ENCODE peak calls at places on chromosome 10, in nine cellular contexts. One of them, this sample, is unnamed.

GRCh38 chr10:62441953-62442352 is 67.8 kb downstream of the ZNF365 start:
- DNase-seq in A549: no peak
- DNase-seq in heart right ventricle: no peak
- DNase-seq in H9: no peak
- DNase-seq in tibial nerve: no peak
- DNase-seq in Calu3: no peak
- DNase-seq in neural progenitor cell: no peak
- DNase-seq in cardiac muscle cell: no peak
- DNase-seq in cardiac fibroblast: no peak
- DNase-seq in this sample: no peak

GRCh38 chr10:90985301-90985700 is 64.4 kb upstream of the ANKRD1 start:
- DNase-seq in Calu3: no peak
- DNase-seq in neural progenitor cell: no peak
- DNase-seq in H9: no peak
- DNase-seq in A549: no peak
- DNase-seq in cardiac fibroblast: no peak
- DNase-seq in cardiac muscle cell: no peak
- DNase-seq in tibial nerve: no peak
- DNase-seq in heart right ventricle: no peak
- DNase-seq in this sample: no peak

GRCh38 chr10:15805395-15806058 is 54.8 kb downstream of the MINDY3 start:
- DNase-seq in H9: no peak
- DNase-seq in Calu3: no peak
- DNase-seq in heart right ventricle: no peak
- DNase-seq in cardiac muscle cell: no peak
- DNase-seq in tibial nerve: no peak
- DNase-seq in A549: no peak
- DNase-seq in cardiac fibroblast: no peak
- DNase-seq in neural progenitor cell: no peak
- DNase-seq in this sample: no peak

GRCh38 chr10:46020871-46021553 is 9.4 kb downstream of the NCOA4 start:
- DNase-seq in Calu3: no peak
- DNase-seq in A549: no peak
- DNase-seq in tibial nerve: no peak
- DNase-seq in cardiac fibroblast: peak; percentile 93
- DNase-seq in cardiac muscle cell: peak; percentile 92
- DNase-seq in neural progenitor cell: no peak
- DNase-seq in H9: no peak
- DNase-seq in heart right ventricle: no peak
- DNase-seq in this sample: no peak

GRCh38 chr10:80701706-80702105 is 164.0 kb downstream of the SH2D4B start:
- DNase-seq in neural progenitor cell: no peak
- DNase-seq in tibial nerve: no peak
- DNase-seq in heart right ventricle: no peak
- DNase-seq in cardiac fibroblast: no peak
- DNase-seq in cardiac muscle cell: no peak
- DNase-seq in A549: no peak
- DNase-seq in Calu3: no peak
- DNase-seq in H9: no peak
- DNase-seq in this sample: no peak

GRCh38 chr10:72089618-72090017 is 1.3 kb upstream of the SPOCK2 start:
- DNase-seq in cardiac muscle cell: no peak
- DNase-seq in heart right ventricle: no peak
- DNase-seq in neural progenitor cell: no peak
- DNase-seq in cardiac fibroblast: no peak
- DNase-seq in tibial nerve: no peak
- DNase-seq in H9: no peak
- DNase-seq in Calu3: peak; percentile 24
- DNase-seq in A549: no peak
- DNase-seq in this sample: no peak

GRCh38 chr10:113524539-113525490 is 28.0 kb upstream of the HABP2 start:
- DNase-seq in heart right ventricle: no peak
- DNase-seq in cardiac fibroblast: no peak
- DNase-seq in A549: no peak
- DNase-seq in neural progenitor cell: no peak
- DNase-seq in tibial nerve: no peak
- DNase-seq in cardiac muscle cell: peak; percentile 23
- DNase-seq in H9: no peak
- DNase-seq in Calu3: no peak
- DNase-seq in this sample: peak; percentile 58

GRCh38 chr10:6148251-6148691 is 54.5 kb upstream of the PFKFB3 start:
- DNase-seq in A549: no peak
- DNase-seq in neural progenitor cell: no peak
- DNase-seq in Calu3: no peak
- DNase-seq in cardiac muscle cell: no peak
- DNase-seq in heart right ventricle: no peak
- DNase-seq in H9: no peak
- DNase-seq in cardiac fibroblast: no peak
- DNase-seq in tibial nerve: no peak
- DNase-seq in this sample: no peak

GRCh38 chr10:84493951-84494848 is 165.8 kb downstream of the CCSER2 start:
- DNase-seq in H9: no peak
- DNase-seq in A549: peak; percentile 27
- DNase-seq in cardiac fibroblast: peak; percentile 65
- DNase-seq in cardiac muscle cell: peak; percentile 42
- DNase-seq in neural progenitor cell: no peak
- DNase-seq in tibial nerve: no peak
- DNase-seq in heart right ventricle: no peak
- DNase-seq in Calu3: peak; percentile 51
- DNase-seq in this sample: peak; percentile 64

GRCh38 chr10:51758366-51758765 is 59.0 kb upstream of the CSTF2T start:
- DNase-seq in A549: no peak
- DNase-seq in Calu3: no peak
- DNase-seq in cardiac fibroblast: no peak
- DNase-seq in heart right ventricle: no peak
- DNase-seq in H9: no peak
- DNase-seq in tibial nerve: no peak
- DNase-seq in neural progenitor cell: no peak
- DNase-seq in cardiac muscle cell: no peak
- DNase-seq in this sample: no peak

GRCh38 chr10:30431435-30431911 is 2.5 kb upstream of the MAP3K8 start:
- DNase-seq in cardiac fibroblast: peak; percentile 56
- DNase-seq in Calu3: peak; percentile 51
- DNase-seq in cardiac muscle cell: no peak
- DNase-seq in tibial nerve: no peak
- DNase-seq in neural progenitor cell: no peak
- DNase-seq in heart right ventricle: peak; percentile 62
- DNase-seq in H9: no peak
- DNase-seq in A549: peak; percentile 70
- DNase-seq in this sample: no peak

GRCh38 chr10:100019824-100020160 is 10.0 kb upstream of the DNMBP start:
- DNase-seq in cardiac muscle cell: no peak
- DNase-seq in A549: peak; percentile 86
- DNase-seq in Calu3: no peak
- DNase-seq in tibial nerve: no peak
- DNase-seq in neural progenitor cell: peak; percentile 57
- DNase-seq in heart right ventricle: no peak
- DNase-seq in H9: peak; percentile 57
- DNase-seq in cardiac fibroblast: no peak
- DNase-seq in this sample: peak; percentile 78
- TF ChIP-seq CTCF in cardiac muscle cell: no peak
- TF ChIP-seq CTCF in A549: no peak
- TF ChIP-seq CTCF in Calu3: no peak
- TF ChIP-seq CTCF in tibial nerve: no peak
- TF ChIP-seq CTCF in neural progenitor cell: peak; percentile 30
- TF ChIP-seq CTCF in heart right ventricle: no peak
- TF ChIP-seq CTCF in H9: peak; percentile 51
- TF ChIP-seq CTCF in cardiac fibroblast: peak; percentile 10
- TF ChIP-seq CTCF in this sample: peak; percentile 73

DNA sequence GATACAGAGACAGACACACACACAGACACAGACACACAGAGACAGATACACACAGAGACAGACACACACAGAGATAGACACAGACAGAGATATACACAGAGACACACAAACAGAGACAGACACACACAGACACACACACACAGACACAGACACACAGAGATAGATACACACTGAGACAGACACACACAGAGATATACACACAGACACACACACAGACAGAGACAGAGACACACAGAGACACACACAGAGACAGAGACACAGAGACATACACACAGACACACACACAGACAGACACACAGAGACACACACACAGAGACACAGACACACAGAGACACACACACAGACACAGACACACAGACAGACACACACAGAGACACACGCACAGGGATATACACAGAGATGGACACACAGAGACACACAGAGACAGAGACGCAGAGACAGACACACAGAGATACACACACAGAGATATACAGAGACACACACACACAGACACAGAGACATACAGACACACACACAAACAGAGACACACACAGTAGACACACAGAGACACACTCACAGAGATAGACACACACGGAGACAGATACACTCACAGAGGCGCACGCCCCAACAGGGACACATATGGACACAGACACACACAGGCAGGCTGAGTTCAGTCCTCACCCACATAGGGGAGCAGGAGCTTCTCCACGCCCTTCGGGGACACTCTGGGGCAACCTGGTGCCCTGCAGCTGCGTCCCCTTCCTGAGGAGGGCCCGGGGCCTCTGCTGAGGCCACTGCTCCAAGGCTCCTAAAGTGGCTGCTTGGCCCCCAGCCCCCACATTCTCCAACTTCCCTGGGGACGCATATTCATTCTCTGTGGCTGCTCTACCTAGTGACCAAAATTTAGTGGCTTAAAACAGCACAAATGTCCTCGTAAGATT is 10.3 kb upstream of the PPP2R2D start:
- DNase-seq in neural progenitor cell: no peak
- DNase-seq in heart right ventricle: no peak
- DNase-seq in A549: no peak
- DNase-seq in Calu3: no peak
- DNase-seq in tibial nerve: no peak
- DNase-seq in cardiac muscle cell: no peak
- DNase-seq in cardiac fibroblast: no peak
- DNase-seq in H9: no peak
- DNase-seq in this sample: no peak
- TF ChIP-seq CTCF in neural progenitor cell: no peak
- TF ChIP-seq CTCF in heart right ventricle: no peak
- TF ChIP-seq CTCF in A549: no peak
- TF ChIP-seq CTCF in Calu3: no peak
- TF ChIP-seq CTCF in tibial nerve: no peak
- TF ChIP-seq CTCF in cardiac muscle cell: no peak
- TF ChIP-seq CTCF in cardiac fibroblast: no peak
- TF ChIP-seq CTCF in H9: no peak
- TF ChIP-seq CTCF in this sample: no peak

DNA sequence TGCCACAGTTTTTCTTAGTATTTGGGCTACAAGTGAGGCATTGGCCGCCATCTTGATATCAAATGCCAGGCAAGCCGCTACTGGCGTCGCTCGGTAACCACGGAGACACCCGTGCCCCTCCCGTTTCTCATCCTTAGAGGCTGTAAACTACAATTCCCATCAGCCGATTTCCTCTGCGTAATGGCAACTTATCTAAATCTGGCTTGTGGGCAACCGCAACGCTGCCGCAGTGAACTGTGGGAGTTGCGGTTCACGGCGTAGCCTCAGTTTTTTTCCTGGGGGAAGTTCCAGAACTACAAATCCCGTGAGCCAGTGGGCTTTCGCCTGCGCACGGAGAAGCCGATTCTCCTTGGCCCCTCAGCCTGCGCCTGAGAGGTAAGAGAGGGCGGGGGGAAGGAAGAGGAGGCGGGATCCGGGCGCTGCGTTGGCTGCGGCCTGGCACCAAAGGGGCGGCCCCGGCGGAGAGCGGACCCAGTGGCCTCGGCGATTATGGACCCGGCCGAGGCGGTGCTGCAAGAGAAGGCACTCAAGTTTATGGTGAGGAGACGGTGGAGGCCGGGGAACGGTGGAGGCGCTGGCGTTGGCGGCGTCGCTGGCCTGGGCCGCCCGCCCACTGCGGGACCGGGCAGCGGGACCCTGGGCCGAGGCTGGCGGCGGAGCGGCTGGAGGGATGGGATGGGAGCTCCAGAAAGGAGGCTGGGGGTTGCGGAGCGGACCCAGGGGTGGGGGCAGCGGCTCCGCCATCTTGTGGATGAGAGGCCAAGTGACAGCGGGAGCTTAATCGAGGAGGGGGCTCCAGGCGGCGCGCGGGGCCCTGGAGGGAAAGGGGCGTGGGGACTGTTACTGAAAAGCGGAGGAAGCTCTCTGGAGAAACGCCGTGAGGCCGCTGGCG is at the start of gene BTRC:
- DNase-seq in Calu3: peak; percentile 90
- DNase-seq in heart right ventricle: peak; percentile 98
- DNase-seq in H9: peak; percentile 99
- DNase-seq in tibial nerve: peak; percentile 83
- DNase-seq in neural progenitor cell: peak; percentile 99
- DNase-seq in cardiac muscle cell: peak; percentile 100
- DNase-seq in cardiac fibroblast: peak; percentile 100
- DNase-seq in A549: peak; percentile 99
- DNase-seq in this sample: peak; percentile 99
- TF ChIP-seq CTCF in Calu3: no peak
- TF ChIP-seq CTCF in heart right ventricle: no peak
- TF ChIP-seq CTCF in H9: peak; percentile 28
- TF ChIP-seq CTCF in tibial nerve: no peak
- TF ChIP-seq CTCF in neural progenitor cell: peak; percentile 10
- TF ChIP-seq CTCF in cardiac muscle cell: peak; percentile 2
- TF ChIP-seq CTCF in cardiac fibroblast: no peak
- TF ChIP-seq CTCF in A549: no peak
- TF ChIP-seq CTCF in this sample: peak; percentile 44

DNA sequence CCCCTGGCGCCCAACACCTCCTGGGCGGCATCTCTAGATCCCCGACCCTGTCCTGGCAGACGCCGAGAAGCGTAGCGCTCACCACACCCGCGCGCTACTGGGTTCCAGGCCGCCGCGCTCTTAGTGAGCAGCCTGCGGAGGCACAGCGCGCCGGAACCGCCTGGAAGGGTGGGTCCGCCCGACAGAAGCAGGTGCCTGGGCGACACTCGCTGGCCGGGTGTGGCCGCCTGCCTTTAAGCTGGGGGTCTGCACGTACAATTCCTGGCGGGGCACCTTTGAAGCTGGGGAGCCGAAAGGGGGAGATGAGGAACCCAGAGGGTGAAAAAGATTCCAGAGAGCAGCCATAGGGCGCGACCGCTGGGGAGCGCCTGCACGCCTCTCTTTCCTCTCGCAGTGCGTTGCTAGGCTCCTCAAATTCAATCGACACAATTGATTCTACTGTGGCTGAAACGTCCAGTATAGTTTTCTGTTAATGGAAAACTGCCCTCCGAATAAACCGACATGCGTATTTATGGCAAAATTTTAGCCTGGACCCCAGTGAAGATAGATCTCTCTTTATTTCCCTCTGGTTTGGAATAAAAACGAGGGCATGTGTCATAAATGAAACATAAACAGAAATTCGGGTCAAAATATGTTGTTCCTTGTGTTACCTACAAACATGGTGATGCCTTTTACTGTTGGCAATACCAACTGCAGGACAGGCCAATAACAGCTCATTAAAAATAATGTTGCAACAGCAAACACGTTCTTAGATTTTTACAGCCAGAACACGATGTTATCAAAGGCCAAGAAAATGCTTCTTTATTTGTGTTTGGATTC is 4.6 kb downstream of the HMX3 start:
- DNase-seq in H9: no peak
- DNase-seq in A549: peak; percentile 38
- DNase-seq in heart right ventricle: no peak
- DNase-seq in cardiac fibroblast: no peak
- DNase-seq in cardiac muscle cell: no peak
- DNase-seq in neural progenitor cell: peak; percentile 82
- DNase-seq in Calu3: peak; percentile 27
- DNase-seq in tibial nerve: no peak
- DNase-seq in this sample: no peak
- TF ChIP-seq CTCF in H9: peak; percentile 46
- TF ChIP-seq CTCF in A549: peak; percentile 51
- TF ChIP-seq CTCF in heart right ventricle: no peak
- TF ChIP-seq CTCF in cardiac fibroblast: no peak
- TF ChIP-seq CTCF in cardiac muscle cell: no peak
- TF ChIP-seq CTCF in neural progenitor cell: peak; percentile 39
- TF ChIP-seq CTCF in Calu3: no peak
- TF ChIP-seq CTCF in tibial nerve: no peak
- TF ChIP-seq CTCF in this sample: peak; percentile 41